ENCODE peak calls at places on chromosomes 1 and 21, in seven cellular contexts. One of them, this sample, is unnamed.

GRCh38 chr21:45767071-45768006 is 123.8 kb downstream of the PCBP3 start:
- DNase-seq in GM12878: no peak
- DNase-seq in HepG2: no peak
- DNase-seq in SK-N-SH: peak
- DNase-seq in HCT116: no peak
- DNase-seq in H1: no peak
- DNase-seq in K562: no peak
- DNase-seq in this sample: no peak

GRCh38 chr1:8880068-8880676 is 1.7 kb upstream of the ENO1 start:
- DNase-seq in K562: peak
- DNase-seq in GM12878: no peak
- DNase-seq in SK-N-SH: no peak
- DNase-seq in HepG2: peak
- DNase-seq in H1: no peak
- DNase-seq in HCT116: no peak
- DNase-seq in this sample: peak

GRCh38 chr1:180720753-180721152 is 88.9 kb downstream of the XPR1 start:
- DNase-seq in H1: no peak
- DNase-seq in K562: peak
- DNase-seq in SK-N-SH: no peak
- DNase-seq in HCT116: no peak
- DNase-seq in HepG2: no peak
- DNase-seq in GM12878: no peak
- DNase-seq in this sample: no peak

GRCh38 chr21:15964181-15964855 is 234.5 kb downstream of the USP25 start:
- DNase-seq in HepG2: no peak
- DNase-seq in GM12878: no peak
- DNase-seq in H1: no peak
- DNase-seq in HCT116: no peak
- DNase-seq in SK-N-SH: no peak
- DNase-seq in K562: no peak
- DNase-seq in this sample: no peak

GRCh38 chr1:155192346-155193274 is 15.1 kb downstream of the THBS3 start:
- DNase-seq in H1: no peak
- DNase-seq in HCT116: no peak
- DNase-seq in GM12878: no peak
- DNase-seq in HepG2: no peak
- DNase-seq in K562: peak
- DNase-seq in SK-N-SH: peak
- DNase-seq in this sample: no peak

GRCh38 chr1:31866450-31866801 is 50.6 kb upstream of the SPOCD1 start:
- DNase-seq in SK-N-SH: no peak
- DNase-seq in H1: no peak
- DNase-seq in GM12878: no peak
- DNase-seq in HepG2: no peak
- DNase-seq in K562: peak
- DNase-seq in HCT116: no peak
- DNase-seq in this sample: no peak

GRCh38 chr1:180912211-180912800 is 391 bp upstream of the KIAA1614 start:
- DNase-seq in GM12878: no peak
- DNase-seq in HCT116: no peak
- DNase-seq in HepG2: no peak
- DNase-seq in H1: no peak
- DNase-seq in K562: no peak
- DNase-seq in SK-N-SH: no peak
- DNase-seq in this sample: no peak

GRCh38 chr1:215146252-215146975 is 63.9 kb downstream of the KCNK2 start:
- DNase-seq in GM12878: no peak
- DNase-seq in K562: peak
- DNase-seq in H1: no peak
- DNase-seq in SK-N-SH: peak
- DNase-seq in HepG2: peak
- DNase-seq in HCT116: peak
- DNase-seq in this sample: no peak

GRCh38 chr1:68322837-68323687 is 90.7 kb upstream of the WLS start:
- DNase-seq in K562: no peak
- DNase-seq in SK-N-SH: peak
- DNase-seq in HCT116: peak
- DNase-seq in HepG2: no peak
- DNase-seq in GM12878: no peak
- DNase-seq in H1: no peak
- DNase-seq in this sample: no peak

GRCh38 chr1:164771568-164772350 is 212.8 kb downstream of the PBX1 start:
- DNase-seq in GM12878: no peak
- DNase-seq in SK-N-SH: no peak
- DNase-seq in HCT116: no peak
- DNase-seq in H1: no peak
- DNase-seq in HepG2: no peak
- DNase-seq in K562: peak
- DNase-seq in this sample: no peak

GRCh38 chr1:164771001-164771550 is 212.1 kb downstream of the PBX1 start:
- DNase-seq in HepG2: no peak
- DNase-seq in GM12878: no peak
- DNase-seq in H1: no peak
- DNase-seq in SK-N-SH: no peak
- DNase-seq in HCT116: no peak
- DNase-seq in K562: no peak
- DNase-seq in this sample: no peak

GRCh38 chr1:164774413-164774812 is 215.4 kb downstream of the PBX1 start:
- DNase-seq in HepG2: no peak
- DNase-seq in H1: no peak
- DNase-seq in K562: no peak
- DNase-seq in GM12878: no peak
- DNase-seq in SK-N-SH: no peak
- DNase-seq in HCT116: no peak
- DNase-seq in this sample: no peak

GRCh38 chr1:164773146-164773545 is 214.2 kb downstream of the PBX1 start:
- DNase-seq in HCT116: no peak
- DNase-seq in SK-N-SH: no peak
- DNase-seq in K562: no peak
- DNase-seq in GM12878: no peak
- DNase-seq in HepG2: no peak
- DNase-seq in H1: no peak
- DNase-seq in this sample: no peak

DNA sequence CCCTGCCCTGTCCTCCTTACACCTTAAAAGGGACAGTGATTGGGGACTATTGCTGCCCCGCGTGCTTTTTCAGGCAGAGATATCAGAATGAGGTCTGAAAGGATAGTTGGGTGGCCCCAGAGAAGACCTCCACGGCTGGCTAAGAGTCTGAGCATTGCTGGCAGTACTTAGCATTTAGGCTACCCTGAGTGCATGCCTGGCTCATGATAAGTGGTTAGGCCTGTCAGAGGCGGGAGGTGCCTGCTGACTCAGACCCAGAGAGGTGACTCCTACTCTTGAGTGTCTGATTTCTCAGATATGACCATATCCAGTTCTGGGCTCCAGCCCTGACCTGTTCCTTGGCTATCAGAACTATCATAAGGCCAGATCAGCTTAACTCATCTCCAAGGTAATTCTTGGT is 213.7 kb downstream of the PBX1 start:
- DNase-seq in HepG2: no peak
- DNase-seq in K562: peak
- DNase-seq in GM12878: no peak
- DNase-seq in HCT116: peak
- DNase-seq in H1: no peak
- DNase-seq in SK-N-SH: no peak
- DNase-seq in this sample: no peak
- TF ChIP-seq SIN3A in HepG2: no peak
- TF ChIP-seq SIN3A in K562: no peak
- TF ChIP-seq SIN3A in GM12878: no peak
- TF ChIP-seq SIN3A in HCT116: peak
- TF ChIP-seq SIN3A in H1: no peak
- TF ChIP-seq SIN3A in SK-N-SH: peak
- TF ChIP-seq SIN3A in this sample: no peak

GRCh38 chr1:26745191-26745590 is 42.6 kb upstream of the PIGV start:
- DNase-seq in HepG2: no peak
- DNase-seq in H1: no peak
- DNase-seq in SK-N-SH: no peak
- DNase-seq in HCT116: no peak
- DNase-seq in K562: peak
- DNase-seq in GM12878: no peak
- DNase-seq in this sample: no peak
- H3K27ac ChIP-seq in HepG2: no peak
- H3K27ac ChIP-seq in H1: no peak
- H3K27ac ChIP-seq in SK-N-SH: peak
- H3K27ac ChIP-seq in HCT116: no peak
- H3K27ac ChIP-seq in K562: peak
- H3K27ac ChIP-seq in GM12878: peak
- H3K27ac ChIP-seq in this sample: no peak

DNA sequence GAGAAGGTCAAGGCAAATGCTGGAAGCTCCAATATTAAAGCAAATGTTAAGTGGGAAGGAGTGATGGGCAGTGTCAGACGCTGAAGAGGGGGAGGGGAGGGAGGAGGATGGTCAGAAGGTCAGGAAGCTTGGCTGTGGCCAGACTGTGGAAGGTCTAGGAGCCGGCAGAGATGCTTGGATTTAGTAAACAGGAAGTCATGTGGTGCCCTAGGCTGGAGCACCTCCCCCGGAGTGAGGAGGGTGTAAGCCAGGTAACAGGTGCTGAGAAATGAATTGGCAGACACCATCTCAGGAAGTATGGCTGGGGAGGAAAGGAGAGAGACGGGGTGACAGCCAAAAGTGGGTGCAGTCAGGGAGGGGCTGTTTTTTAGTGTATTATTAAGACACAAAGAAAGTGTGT is 17.7 kb downstream of the CSMD2 start:
- DNase-seq in H1: no peak
- DNase-seq in SK-N-SH: no peak
- DNase-seq in HCT116: no peak
- DNase-seq in K562: no peak
- DNase-seq in HepG2: no peak
- DNase-seq in GM12878: no peak
- DNase-seq in this sample: no peak
- H3K4me3 ChIP-seq in H1: no peak
- H3K4me3 ChIP-seq in SK-N-SH: no peak
- H3K4me3 ChIP-seq in HCT116: no peak
- H3K4me3 ChIP-seq in K562: no peak
- H3K4me3 ChIP-seq in HepG2: no peak
- H3K4me3 ChIP-seq in GM12878: no peak
- H3K4me3 ChIP-seq in this sample: no peak

DNA sequence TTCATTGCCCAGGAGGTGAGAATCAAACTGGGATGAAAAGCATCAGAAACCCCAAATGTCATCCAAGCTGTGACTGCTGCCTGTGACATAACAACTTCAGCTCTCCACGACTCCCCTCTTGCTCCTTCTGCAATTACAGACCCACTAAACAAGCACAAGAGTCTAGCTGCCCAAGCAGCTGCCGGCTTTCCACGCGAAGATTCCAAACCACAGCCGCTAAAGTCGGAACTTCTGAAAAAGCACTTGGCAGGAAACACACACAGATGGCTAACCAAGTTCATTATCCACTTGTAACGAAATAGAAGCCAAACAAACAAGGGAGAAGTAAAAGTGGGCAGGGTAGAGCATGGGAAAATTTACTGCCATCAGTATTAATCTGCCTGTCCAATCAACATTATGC is 198.1 kb downstream of the SLC35F3 start:
- DNase-seq in GM12878: no peak
- DNase-seq in HCT116: no peak
- DNase-seq in H1: no peak
- DNase-seq in SK-N-SH: no peak
- DNase-seq in HepG2: no peak
- DNase-seq in K562: no peak
- DNase-seq in this sample: no peak
- TF ChIP-seq SIN3A in GM12878: no peak
- TF ChIP-seq SIN3A in HCT116: no peak
- TF ChIP-seq SIN3A in H1: no peak
- TF ChIP-seq SIN3A in SK-N-SH: no peak
- TF ChIP-seq SIN3A in HepG2: no peak
- TF ChIP-seq SIN3A in K562: no peak
- TF ChIP-seq SIN3A in this sample: no peak